ENCODE peak calls at places on chromosomes 16 and 17, in seven cellular contexts. U is sciatic nerve, S is HFF-Myc, X is hypothalamus, G is thoracic aorta, N is bronchial epithelial cell, R is smooth muscle cell of the brain vasculature. C is an unnamed sample.

GRCh38 chr17:57313276-57313835 is 57.0 kb downstream of the MSI2 start:
- DNase-seq in U (no peak), S (no peak), X (no peak), G (no peak), N (no peak), R (no peak), C (no peak)

GRCh38 chr17:10605221-10605783 is 51.8 kb downstream of the MYH3 start:
- DNase-seq in U (no peak), S (no peak), X (no peak), G (no peak), N (no peak), R (no peak), C (no peak)

GRCh38 chr17:77315551-77316190 is 174.9 kb downstream of the SEC14L1 start:
- DNase-seq in U (peak), S (no peak), X (no peak), G (no peak), N (no peak), R (no peak), C (no peak)

GRCh38 chr17:13825526-13826040 is 223.9 kb upstream of the HS3ST3A1 start:
- DNase-seq in U (no peak), S (no peak), X (no peak), G (no peak), N (no peak), R (no peak), C (no peak)

GRCh38 chr17:82001657-82002056 is 21.0 kb downstream of the CENPX start:
- DNase-seq in U (no peak), S (no peak), X (no peak), G (no peak), N (no peak), R (no peak), C (no peak)

GRCh38 chr16:46621006-46621629 is at the start of gene SHCBP1:
- DNase-seq in U (peak), S (peak), X (peak), G (peak), N (peak), R (peak), C (peak)

GRCh38 chr16:22126037-22126558 is 33.8 kb downstream of the VWA3A start:
- DNase-seq in U (no peak), S (no peak), X (no peak), G (no peak), N (no peak), R (no peak), C (no peak)

GRCh38 chr17:1711804-1712203 is 1.6 kb upstream of the TLCD2 start:
- DNase-seq in U (no peak), S (no peak), X (no peak), G (no peak), N (no peak), R (no peak), C (no peak)

GRCh38 chr16:70737377-70738082 is 51.7 kb upstream of the MTSS2 start:
- DNase-seq in U (peak), S (peak), X (no peak), G (no peak), N (no peak), R (peak), C (no peak)

GRCh38 chr16:24826096-24826690 is 19.6 kb upstream of the SLC5A11 start:
- DNase-seq in U (no peak), S (no peak), X (no peak), G (no peak), N (no peak), R (no peak), C (no peak)

GRCh38 chr16:86831366-86831765 is 253.0 kb downstream of the FOXL1 start:
- DNase-seq in U (no peak), S (no peak), X (no peak), G (no peak), N (no peak), R (no peak), C (no peak)

GRCh38 chr16:19338335-19338734 is 52.8 kb downstream of the CLEC19A start:
- DNase-seq in U (no peak), S (no peak), X (no peak), G (no peak), N (no peak), R (no peak), C (no peak)

GRCh38 chr16:3716831-3717234 is 491 bp downstream of the TRAP1 start:
- DNase-seq in U (no peak), S (no peak), X (no peak), G (no peak), N (peak), R (no peak), C (no peak)

GRCh38 chr16:75256059-75256870 is 4.8 kb upstream of the BCAR1 start:
- DNase-seq in U (peak), S (no peak), X (no peak), G (no peak), N (no peak), R (no peak), C (no peak)

GRCh38 chr16:70659546-70659945 is 13.2 kb downstream of the IL34 start:
- DNase-seq in U (peak), S (no peak), X (no peak), G (no peak), N (no peak), R (no peak), C (no peak)